ENCODE peak calls at places on chromosomes 6 and 20, in four cellular contexts. C is K562, A is HepG2, E is GM12878. W is an unnamed sample.

GRCh38 chr6:110629153-110629552 is 152.7 kb upstream of the SLC22A16 start:
- DNase-seq in C (no peak), A (no peak), E (no peak), W (no peak)

GRCh38 chr6:76697585-76697984 is 625.1 kb upstream of the IMPG1 start:
- DNase-seq in C (no peak), A (no peak), E (no peak), W (no peak)

GRCh38 chr6:166308769-166309589 is 787 bp upstream of the PRR18 start:
- DNase-seq in C (no peak), A (peak; percentile 36), E (no peak), W (no peak)

GRCh38 chr20:45088247-45088646 is 12.7 kb downstream of the KCNS1 start:
- DNase-seq in C (no peak), A (no peak), E (no peak), W (no peak)

GRCh38 chr6:148211777-148212324 is 130.8 kb upstream of the SASH1 start:
- DNase-seq in C (no peak), A (no peak), E (no peak), W (no peak)

GRCh38 chr20:38211200-38212097 is 46.4 kb upstream of the TGM2 start:
- DNase-seq in C (no peak), A (no peak), E (no peak), W (no peak)

GRCh38 chr20:31710423-31711250 is 12.0 kb downstream of the BCL2L1 start:
- DNase-seq in C (no peak), A (no peak), E (no peak), W (no peak)

GRCh38 chr6:117906905-117907599 is at the start of gene SLC35F1:
- DNase-seq in C (peak; percentile 25), A (peak; percentile 5), E (no peak), W (peak; percentile 6)

GRCh38 chr6:75283907-75284284 is 696 bp downstream of the TMEM30A start:
- DNase-seq in C (peak; percentile 14), A (no peak), E (no peak), W (no peak)

GRCh38 chr6:77339926-77340325 is 123.4 kb downstream of the HTR1B start:
- DNase-seq in C (no peak), A (no peak), E (no peak), W (no peak)

GRCh38 chr6:8551386-8551785 is 116.0 kb upstream of the SLC35B3 start:
- DNase-seq in C (no peak), A (no peak), E (no peak), W (no peak)

GRCh38 chr6:97594834-97595233 is 311.8 kb upstream of the MMS22L start:
- DNase-seq in C (no peak), A (no peak), E (no peak), W (no peak)

GRCh38 chr6:170063431-170063830 is 227.4 kb downstream of the DLL1 start:
- DNase-seq in C (no peak), A (no peak), E (no peak), W (no peak)

GRCh38 chr6:48184644-48185043 is 73.6 kb upstream of the PTCHD4 start:
- DNase-seq in C (no peak), A (no peak), E (no peak), W (no peak)

GRCh38 chr20:45735552-45735951 is 13.4 kb downstream of the SPINT4 start:
- DNase-seq in C (no peak), A (no peak), E (no peak), W (no peak)

GRCh38 chr6:158596861-158597260 is 37.0 kb downstream of the TMEM181 start:
- DNase-seq in C (no peak), A (no peak), E (no peak), W (no peak)

GRCh38 chr6:52574709-52575489 is 2.0 kb downstream of the TRAM2 start:
- DNase-seq in C (peak; percentile 56), A (no peak), E (peak; percentile 36), W (no peak)

GRCh38 chr6:150547511-150548222 is 52.0 kb upstream of the PLEKHG1 start:
- DNase-seq in C (no peak), A (peak; percentile 24), E (no peak), W (no peak)

GRCh38 chr20:32482251-32483220 is 102.6 kb downstream of the NOL4L start:
- DNase-seq in C (no peak), A (no peak), E (no peak), W (no peak)

GRCh38 chr6:143581835-143582480 is 70.4 kb upstream of the FUCA2 start:
- DNase-seq in C (no peak), A (peak; percentile 42), E (no peak), W (no peak)

GRCh38 chr6:100479180-100480035 is 14.7 kb upstream of the SIM1 start:
- DNase-seq in C (peak; percentile 54), A (peak; percentile 27), E (peak; percentile 34), W (no peak)

GRCh38 chr6:391559-392440 is at the start of gene IRF4:
- DNase-seq in C (no peak), A (no peak), E (no peak), W (no peak)

GRCh38 chr6:157239671-157240058 is 83.7 kb downstream of the TMEM242 start:
- DNase-seq in C (no peak), A (no peak), E (no peak), W (no peak)

GRCh38 chr6:29941476-29941875 is 856 bp upstream of the HLA-A start:
- DNase-seq in C (no peak), A (no peak), E (no peak), W (no peak)

GRCh38 chr6:87151786-87152527 is 3.4 kb upstream of the ZNF292 start:
- DNase-seq in C (no peak), A (no peak), E (no peak), W (no peak)

GRCh38 chr6:136318676-136319075 is 29.0 kb upstream of the BCLAF1 start:
- DNase-seq in C (no peak), A (no peak), E (no peak), W (no peak)

GRCh38 chr6:30258204-30258603 is 45.0 kb upstream of the TRIM26 start:
- DNase-seq in C (no peak), A (no peak), E (no peak), W (no peak)

GRCh38 chr6:161152904-161153662 is 120.8 kb downstream of the AGPAT4 start:
- DNase-seq in C (no peak), A (no peak), E (no peak), W (no peak)

GRCh38 chr6:106473807-106474206 is 113.3 kb downstream of the CRYBG1 start:
- DNase-seq in C (no peak), A (no peak), E (no peak), W (no peak)

GRCh38 chr6:13764996-13765395 is 49.4 kb downstream of the MCUR1 start:
- DNase-seq in C (no peak), A (no peak), E (peak; percentile 16), W (no peak)

GRCh38 chr6:6640915-6641314 is 52.4 kb downstream of the LY86 start:
- DNase-seq in C (no peak), A (no peak), E (no peak), W (no peak)

DNA sequence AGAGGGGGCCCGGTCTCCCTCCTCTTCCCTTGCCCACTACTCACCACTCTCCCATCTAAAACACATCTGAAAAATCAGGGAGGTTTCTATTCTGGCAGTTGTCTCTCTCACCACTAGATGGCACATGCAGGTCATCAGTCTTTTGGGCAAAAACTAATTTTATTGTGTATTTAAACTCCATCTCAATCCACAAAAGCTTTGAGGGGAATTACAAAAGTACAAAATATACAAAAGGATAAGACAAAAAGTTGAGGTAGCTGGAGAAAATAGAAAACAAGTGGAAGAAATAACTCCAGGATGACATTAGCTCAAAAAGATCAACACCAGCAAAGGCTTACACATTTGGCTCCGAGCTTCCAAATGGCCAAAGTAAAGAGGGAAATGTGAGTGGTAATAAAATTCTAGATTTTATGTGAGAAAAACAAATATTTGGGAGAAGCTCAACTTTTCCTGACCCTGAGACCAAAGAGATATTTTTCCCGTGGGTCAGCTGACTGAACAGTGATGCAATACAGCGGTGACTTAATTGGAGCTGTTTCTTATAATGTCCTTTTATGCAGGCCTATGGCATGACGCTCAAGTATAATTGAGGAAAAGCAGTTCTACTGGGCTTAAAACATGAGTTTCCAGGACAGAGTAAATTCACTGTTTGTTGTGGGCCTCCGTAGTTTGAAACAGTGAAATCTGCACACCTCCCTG is 79.8 kb upstream of the CHD6 start:
- DNase-seq in C (peak; percentile 45), A (peak; percentile 52), E (no peak), W (peak; percentile 31)
- TF ChIP-seq CHD4 in C (no peak), A (no peak), E (no peak), W (no peak)

GRCh38 chr20:62029951-62030350 is 35.7 kb downstream of the TAF4 start:
- DNase-seq in C (no peak), A (no peak), E (no peak), W (no peak)

GRCh38 chr20:62030357-62030756 is 35.3 kb downstream of the TAF4 start:
- DNase-seq in C (no peak), A (no peak), E (no peak), W (no peak)

GRCh38 chr20:62029296-62029695 is 36.4 kb downstream of the TAF4 start:
- DNase-seq in C (no peak), A (peak; percentile 29), E (no peak), W (no peak)

GRCh38 chr20:62031462-62032092 is 34.1 kb downstream of the TAF4 start:
- DNase-seq in C (no peak), A (no peak), E (no peak), W (no peak)

GRCh38 chr20:62030834-62031434 is 34.7 kb downstream of the TAF4 start:
- DNase-seq in C (no peak), A (peak; percentile 51), E (peak; percentile 59), W (no peak)
- TF ChIP-seq CHD4 in C (no peak), A (no peak), E (no peak), W (no peak)

DNA sequence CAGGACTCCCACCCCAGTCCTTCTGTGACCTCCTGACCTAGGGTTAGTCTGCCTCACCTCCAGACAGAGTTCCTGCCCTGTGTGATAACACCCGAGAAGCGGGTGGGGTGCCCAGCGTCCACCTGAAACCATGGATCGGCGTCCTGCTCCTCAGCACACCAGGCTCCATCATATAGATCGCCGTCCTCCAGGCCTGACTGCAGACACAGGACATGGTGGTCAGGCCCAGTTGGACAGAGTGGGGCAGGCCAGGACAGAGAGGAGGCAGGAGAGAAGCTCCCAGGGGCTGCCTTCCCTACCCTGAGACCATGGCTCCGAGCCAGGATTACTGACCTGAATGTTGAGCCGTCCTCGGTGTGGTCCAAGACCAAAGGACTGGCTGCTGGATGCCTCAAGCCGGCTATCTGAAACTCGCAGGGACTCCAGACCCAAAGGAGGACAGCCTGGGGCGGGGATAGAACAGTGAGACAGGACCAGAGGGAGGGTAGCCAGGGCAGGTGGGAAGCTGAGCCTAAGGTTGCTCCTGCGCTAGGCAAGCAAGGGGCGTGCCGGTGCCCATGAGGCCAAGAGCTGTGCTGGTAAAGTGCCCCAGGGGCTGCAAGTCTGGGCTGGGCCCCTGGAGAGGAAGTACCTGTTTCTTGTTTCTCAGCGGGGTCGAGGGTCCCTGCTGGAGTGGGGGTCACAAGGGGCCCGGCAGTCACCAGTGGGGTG is 2.2 kb downstream of the CPXM1 start:
- DNase-seq in C (no peak), A (no peak), E (no peak), W (no peak)
- TF ChIP-seq CHD4 in C (no peak), A (no peak), E (no peak), W (no peak)

DNA sequence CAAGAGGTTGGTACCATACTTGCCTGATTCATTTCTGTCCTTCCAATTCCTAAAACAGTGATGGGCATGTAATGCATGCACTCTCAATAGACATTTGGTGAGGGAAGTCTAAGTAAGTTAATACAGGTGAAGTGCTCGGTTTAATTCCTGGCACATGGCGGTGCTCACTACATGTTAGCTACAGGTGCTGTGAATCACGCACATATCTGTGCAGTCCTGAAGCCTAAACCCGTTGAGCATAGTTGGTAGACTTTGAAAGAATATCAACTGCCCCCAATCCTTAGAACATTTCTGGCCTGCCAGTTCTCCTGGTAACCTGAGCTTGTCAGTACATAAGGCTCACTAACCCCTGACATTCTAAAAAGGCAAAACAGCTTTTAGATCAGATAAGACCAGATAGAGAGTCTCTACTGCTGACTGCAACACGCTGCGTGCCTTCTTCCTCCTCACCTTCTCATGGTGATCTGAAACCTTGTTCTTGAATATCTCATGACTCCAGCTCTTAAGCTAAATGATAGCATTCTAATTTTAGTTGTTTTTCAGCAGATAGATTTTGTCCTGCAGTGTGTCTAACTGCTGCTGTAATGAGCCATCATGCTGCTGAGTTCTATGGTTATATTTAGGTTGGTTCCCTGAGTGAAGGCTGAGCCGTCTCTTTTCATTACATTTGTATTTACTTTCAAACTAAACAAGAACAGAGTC is 328.5 kb upstream of the QKI start:
- DNase-seq in C (no peak), A (no peak), E (no peak), W (no peak)
- TF ChIP-seq CHD4 in C (no peak), A (no peak), E (no peak), W (no peak)